ENCODE peak calls at places on chromosomes 2 and 18, in four cellular contexts. C, E, R and S are unnamed samples.

GRCh38 chr2:66477125-66477842 is 42.4 kb downstream of the MEIS1 start:
- DNase-seq in C (peak; percentile 30), E (no peak), R (no peak), S (no peak)

GRCh38 chr2:137938204-137938603 is 26.1 kb upstream of the HNMT start:
- DNase-seq in C (no peak), E (peak; percentile 65), R (no peak), S (no peak)

GRCh38 chr2:57701391-57701791 is 345.2 kb upstream of the VRK2 start:
- DNase-seq in C (no peak), E (no peak), R (no peak), S (peak; percentile 10)

GRCh38 chr2:148042219-148042618 is 21.3 kb downstream of the MBD5 start:
- DNase-seq in C (no peak), E (no peak), R (no peak), S (no peak)

GRCh38 chr2:84293791-84294380 is 165.2 kb downstream of the SUCLG1 start:
- DNase-seq in C (no peak), E (peak; percentile 97), R (no peak), S (no peak)

GRCh38 chr2:220209751-220210150 is 582.3 kb downstream of the SLC4A3 start:
- DNase-seq in C (no peak), E (no peak), R (no peak), S (no peak)

GRCh38 chr2:127625146-127625943 is 20.6 kb upstream of the GPR17 start:
- DNase-seq in C (no peak), E (no peak), R (no peak), S (no peak)

GRCh38 chr2:202034249-202035088 is 814 bp downstream of the FZD7 start:
- DNase-seq in C (peak; percentile 10), E (no peak), R (no peak), S (peak; percentile 16)

GRCh38 chr2:230326453-230327417 is at the start of gene SP140L:
- DNase-seq in C (peak; percentile 54), E (peak; percentile 82), R (no peak), S (peak; percentile 24)

GRCh38 chr2:220882507-220882906 is 689.6 kb downstream of the EPHA4 start:
- DNase-seq in C (no peak), E (no peak), R (no peak), S (no peak)

GRCh38 chr18:64966667-64967066 is 784.1 kb upstream of the CDH7 start:
- DNase-seq in C (no peak), E (no peak), R (no peak), S (no peak)

GRCh38 chr2:31239842-31240198 is 5.9 kb downstream of the EHD3 start:
- DNase-seq in C (no peak), E (no peak), R (no peak), S (no peak)

GRCh38 chr2:74333175-74333574 is 10.0 kb downstream of the SLC4A5 start:
- DNase-seq in C (peak; percentile 51), E (peak; percentile 63), R (peak; percentile 49), S (peak; percentile 54)

GRCh38 chr2:217076651-217077232 is 216.9 kb upstream of the TNP1 start:
- DNase-seq in C (no peak), E (no peak), R (no peak), S (no peak)

GRCh38 chr2:120205901-120206581 is 17.2 kb downstream of the TMEM185B start:
- DNase-seq in C (peak; percentile 57), E (no peak), R (peak; percentile 93), S (no peak)

GRCh38 chr2:158914731-158915130 is 53.7 kb upstream of the TANC1 start:
- DNase-seq in C (no peak), E (no peak), R (no peak), S (no peak)

GRCh38 chr2:181785677-181786344 is 105.5 kb upstream of the NEUROD1 start:
- DNase-seq in C (no peak), E (no peak), R (no peak), S (no peak)

GRCh38 chr2:24352664-24353063 is 7.7 kb downstream of the ITSN2 start:
- DNase-seq in C (no peak), E (no peak), R (no peak), S (no peak)

GRCh38 chr2:52613064-52613463 is 1154.5 kb upstream of the CHAC2 start:
- DNase-seq in C (no peak), E (no peak), R (no peak), S (peak; percentile 12)

GRCh38 chr18:37578886-37579513 is 13.4 kb upstream of the CELF4 start:
- DNase-seq in C (peak; percentile 29), E (peak; percentile 18), R (no peak), S (peak; percentile 27)

GRCh38 chr2:17578466-17578928 is 38.0 kb downstream of the VSNL1 start:
- DNase-seq in C (no peak), E (peak; percentile 96), R (no peak), S (no peak)

GRCh38 chr2:119700866-119701265 is 21.9 kb downstream of the TMEM177 start:
- DNase-seq in C (no peak), E (no peak), R (no peak), S (no peak)

GRCh38 chr18:28284132-28284531 is 107.2 kb upstream of the CDH2 start:
- DNase-seq in C (no peak), E (no peak), R (no peak), S (no peak)

GRCh38 chr18:73365018-73365417 is 497.2 kb upstream of the NETO1 start:
- DNase-seq in C (no peak), E (no peak), R (no peak), S (no peak)

GRCh38 chr18:45761512-45762114 is 37.6 kb downstream of the SLC14A1 start:
- DNase-seq in C (peak; percentile 18), E (no peak), R (no peak), S (no peak)

GRCh38 chr2:7508220-7508943 is 591.2 kb downstream of the RNF144A start:
- DNase-seq in C (no peak), E (no peak), R (no peak), S (no peak)

GRCh38 chr2:70861774-70862644 is 26.4 kb upstream of the CD207 start:
- DNase-seq in C (peak; percentile 84), E (peak; percentile 76), R (peak; percentile 97), S (peak; percentile 92)

GRCh38 chr2:6107290-6107689 is 415.1 kb downstream of the SOX11 start:
- DNase-seq in C (no peak), E (no peak), R (no peak), S (no peak)

GRCh38 chr2:228377533-228377932 is 196.0 kb upstream of the SPHKAP start:
- DNase-seq in C (no peak), E (no peak), R (no peak), S (no peak)

GRCh38 chr2:126775300-126775985 is 119.5 kb downstream of the GYPC start:
- DNase-seq in C (no peak), E (no peak), R (no peak), S (no peak)

GRCh38 chr2:237558918-237559645 is 7.3 kb upstream of the PRLH start:
- DNase-seq in C (no peak), E (no peak), R (no peak), S (peak; percentile 43)

GRCh38 chr2:38037325-38037724 is 38.6 kb downstream of the CYP1B1 start:
- DNase-seq in C (no peak), E (no peak), R (no peak), S (no peak)

GRCh38 chr2:20430035-20430434 is 16.8 kb upstream of the RHOB start:
- DNase-seq in C (no peak), E (no peak), R (no peak), S (no peak)

GRCh38 chr2:20428717-20429490 is 18.0 kb upstream of the RHOB start:
- DNase-seq in C (no peak), E (no peak), R (no peak), S (no peak)

GRCh38 chr2:20430461-20431302 is 16.2 kb upstream of the RHOB start:
- DNase-seq in C (peak; percentile 65), E (no peak), R (no peak), S (no peak)

GRCh38 chr2:20427931-20428526 is 18.8 kb upstream of the RHOB start:
- DNase-seq in C (no peak), E (no peak), R (no peak), S (no peak)

GRCh38 chr2:20429528-20429927 is 17.3 kb upstream of the RHOB start:
- DNase-seq in C (no peak), E (no peak), R (no peak), S (no peak)
- TF ChIP-seq PHF8 in C (no peak), E (no peak), R (no peak), S (no peak)

GRCh38 chr18:43622024-43622423 is 344.7 kb upstream of the SYT4 start:
- DNase-seq in C (no peak), E (no peak), R (no peak), S (no peak)

GRCh38 chr18:43625582-43625981 is 348.3 kb upstream of the SYT4 start:
- DNase-seq in C (no peak), E (no peak), R (no peak), S (no peak)

DNA sequence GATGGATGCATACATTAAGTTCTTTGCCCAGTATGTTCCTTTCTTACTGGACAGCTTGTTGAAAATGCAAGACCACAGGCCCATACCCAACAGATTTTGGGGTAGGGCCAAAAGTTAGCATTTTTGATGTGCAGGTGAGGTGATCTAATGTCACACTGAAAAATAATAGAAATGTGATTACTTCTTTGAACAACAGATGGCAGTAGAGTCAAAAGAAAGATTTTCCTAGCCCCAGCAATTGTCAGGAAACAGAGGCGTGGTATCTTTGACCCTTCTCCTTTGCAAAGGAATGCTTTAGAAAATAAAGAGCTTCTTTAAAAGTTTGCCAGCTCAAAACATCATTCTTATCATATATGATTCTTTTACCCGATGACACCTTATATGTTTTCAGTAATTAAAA is 343.6 kb upstream of the SYT4 start:
- DNase-seq in C (peak; percentile 7), E (peak; percentile 5), R (no peak), S (peak; percentile 8)
- TF ChIP-seq PHF8 in C (no peak), E (no peak), R (no peak), S (no peak)

GRCh38 chr2:232465061-232465460 is 9.1 kb downstream of the ALPI start:
- DNase-seq in C (no peak), E (peak; percentile 30), R (no peak), S (no peak)

GRCh38 chr2:232460171-232460570 is 4.2 kb downstream of the ALPI start:
- DNase-seq in C (no peak), E (no peak), R (no peak), S (no peak)

GRCh38 chr2:232464534-232464865 is 8.5 kb downstream of the ALPI start:
- DNase-seq in C (no peak), E (no peak), R (no peak), S (no peak)

GRCh38 chr2:232466221-232466620 is 10.3 kb downstream of the ALPI start:
- DNase-seq in C (no peak), E (no peak), R (no peak), S (no peak)

DNA sequence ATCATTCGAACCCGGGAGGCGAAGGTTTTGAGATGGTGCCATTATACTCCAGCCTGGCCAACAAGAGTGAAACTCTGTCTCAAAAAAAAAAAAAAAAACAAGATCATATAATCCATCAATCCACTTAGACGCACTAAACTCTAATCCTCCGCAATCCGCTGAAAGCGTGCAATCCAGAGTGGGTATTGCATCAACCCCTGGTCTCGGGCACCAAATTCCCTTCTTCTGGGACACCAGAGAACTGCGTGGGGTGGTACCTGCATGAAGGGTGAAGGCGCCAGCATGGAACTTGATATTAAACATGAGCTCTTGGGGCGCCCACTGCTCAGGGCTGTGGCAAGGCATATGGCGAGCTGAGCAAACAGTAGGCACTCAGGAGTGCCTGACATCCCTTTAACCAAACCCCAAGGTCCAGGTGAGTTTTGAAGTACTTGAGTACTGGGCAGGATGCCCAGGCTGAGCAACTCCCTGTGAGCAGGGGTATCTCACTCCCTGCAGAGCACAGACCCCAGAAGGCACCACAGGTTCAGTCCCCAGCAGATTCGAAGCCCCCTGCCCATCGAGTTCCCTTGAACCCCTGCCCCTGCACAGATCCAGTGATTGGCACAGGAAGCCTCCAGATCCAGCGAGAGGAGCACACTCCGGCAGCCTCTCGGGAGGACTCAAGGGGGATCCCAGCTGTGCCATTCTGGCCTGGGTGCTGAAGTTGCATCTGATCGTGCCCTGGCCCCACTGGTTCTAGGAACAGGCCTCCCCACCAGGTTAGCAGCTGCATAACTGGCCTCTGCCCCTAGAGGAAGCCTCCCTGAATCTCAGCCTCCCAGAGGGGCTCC is 8.0 kb downstream of the ALPI start:
- DNase-seq in C (no peak), E (no peak), R (no peak), S (no peak)
- TF ChIP-seq PHF8 in C (no peak), E (no peak), R (no peak), S (no peak)

GRCh38 chr2:155841442-155841841 is 491.1 kb downstream of the NR4A2 start:
- DNase-seq in C (no peak), E (no peak), R (no peak), S (no peak)
- TF ChIP-seq PHF8 in C (no peak), E (no peak), R (no peak), S (no peak)